ENCODE peak calls at places on chromosomes 16 and 17, in four cellular contexts. U, L, H and T are unnamed samples.

GRCh38 chr16:749010-749409 is 8.2 kb upstream of the CIAO3 start:
- DNase-seq in L (no peak), H (peak), U (peak), T (no peak)

GRCh38 chr16:66520406-66521194 is 29.3 kb downstream of the TK2 start:
- DNase-seq in U (no peak), H (no peak), L (no peak), T (no peak)

GRCh38 chr16:81175325-81175891 is 63.1 kb upstream of the BCO1 start:
- DNase-seq in L (no peak), H (peak), U (peak), T (peak)

GRCh38 chr16:28585674-28586073 is 11.2 kb downstream of the SULT1A2 start:
- DNase-seq in H (no peak), U (no peak), L (no peak), T (no peak)

GRCh38 chr17:17911003-17911613 is 61.1 kb downstream of the TOM1L2 start:
- DNase-seq in L (no peak), H (no peak), U (no peak), T (no peak)

GRCh38 chr16:4290236-4290830 is 17.5 kb upstream of the TFAP4 start:
- DNase-seq in U (no peak), L (no peak), H (peak), T (no peak)

GRCh38 chr17:41651625-41652460 is 27.5 kb upstream of the KRT17 start:
- DNase-seq in H (no peak), L (no peak), U (no peak), T (no peak)

GRCh38 chr17:82561429-82562035 is 42.0 kb downstream of the FOXK2 start:
- DNase-seq in U (no peak), L (no peak), H (no peak), T (no peak)

GRCh38 chr17:12859520-12859919 is 70.2 kb downstream of the ARHGAP44 start:
- DNase-seq in U (peak), H (peak), L (no peak), T (no peak)

GRCh38 chr17:40464392-40464855 is 21.2 kb downstream of the IGFBP4 start:
- DNase-seq in H (no peak), U (no peak), L (no peak), T (no peak)

GRCh38 chr17:57166803-57167202 is 81.8 kb downstream of the AKAP1 start:
- DNase-seq in U (no peak), L (no peak), H (no peak), T (no peak)

GRCh38 chr16:15597822-15598647 is 44.9 kb downstream of the MARF1 start:
- DNase-seq in L (peak), U (no peak), H (no peak), T (no peak)

GRCh38 chr16:2968738-2969544 is at the start of gene PAQR4:
- DNase-seq in U (peak), H (peak), L (peak), T (peak)

GRCh38 chr16:1958715-1959268 is 546 bp upstream of the NDUFB10 start:
- DNase-seq in H (no peak), U (no peak), L (no peak), T (no peak)

GRCh38 chr17:83073389-83074063 is 5.9 kb upstream of the METRNL start:
- DNase-seq in H (peak), L (no peak), U (no peak), T (no peak)

GRCh38 chr17:73017653-73018052 is 74.8 kb downstream of the SLC39A11 start:
- DNase-seq in H (peak), L (no peak), U (no peak), T (no peak)

GRCh38 chr17:48426019-48426418 is 4.0 kb downstream of the SKAP1 start:
- DNase-seq in U (no peak), H (no peak), L (no peak), T (no peak)

GRCh38 chr17:81978901-81979298 is 1.5 kb downstream of the ASPSCR1 start:
- DNase-seq in U (no peak), L (no peak), H (no peak), T (no peak)

GRCh38 chr16:71540-72341 is 690 bp downstream of the RHBDF1 start:
- DNase-seq in H (peak), L (no peak), U (no peak), T (no peak)

GRCh38 chr17:16141685-16142084 is 73.6 kb downstream of the NCOR1 start:
- DNase-seq in H (no peak), L (no peak), U (no peak), T (no peak)

GRCh38 chr17:19239544-19239943 is 2.4 kb downstream of the EPN2 start:
- DNase-seq in U (no peak), H (peak), L (no peak), T (no peak)

GRCh38 chr17:6100146-6100545 is 30.0 kb downstream of the WSCD1 start:
- DNase-seq in U (no peak), H (no peak), L (no peak), T (no peak)

GRCh38 chr17:48215583-48216139 is 108.1 kb downstream of the SNX11 start:
- DNase-seq in H (peak), U (peak), L (no peak), T (peak)

GRCh38 chr17:55741353-55741700 is 9.5 kb upstream of the PCTP start:
- DNase-seq in U (no peak), H (no peak), L (no peak), T (no peak)

GRCh38 chr17:30808785-30809286 is 15.7 kb downstream of the CRLF3 start:
- DNase-seq in L (no peak), H (no peak), U (no peak), T (no peak)

GRCh38 chr16:70391881-70392481 is 45.3 kb downstream of the DDX19A start:
- DNase-seq in L (no peak), U (peak), H (peak), T (peak)

GRCh38 chr16:10984509-10984908 is 40.1 kb downstream of the CLEC16A start:
- DNase-seq in H (peak), L (no peak), U (peak), T (no peak)

GRCh38 chr16:23367988-23368387 is 65.9 kb downstream of the SCNN1B start:
- DNase-seq in H (no peak), U (no peak), L (no peak), T (no peak)

GRCh38 chr16:11852092-11852809 is 909 bp upstream of the RSL1D1 start:
- DNase-seq in U (no peak), H (peak), L (no peak), T (no peak)

GRCh38 chr16:920722-921121 is 50.1 kb downstream of the LMF1 start:
- DNase-seq in U (no peak), H (no peak), L (no peak), T (no peak)

GRCh38 chr16:19831678-19832077 is 53.0 kb downstream of the GPRC5B start:
- DNase-seq in L (no peak), U (peak), H (peak), T (no peak)

GRCh38 chr16:89037261-89038152 is 56.1 kb upstream of the ACSF3 start:
- DNase-seq in H (peak), U (peak), L (peak), T (no peak)

GRCh38 chr16:82439678-82440293 is 187.0 kb upstream of the CDH13 start:
- DNase-seq in U (no peak), H (no peak), L (no peak), T (no peak)

GRCh38 chr17:55285340-55286301 is 20.9 kb downstream of the HLF start:
- DNase-seq in L (no peak), H (peak), U (peak), T (peak)

GRCh38 chr17:63082273-63082861 is 116.3 kb downstream of the TANC2 start:
- DNase-seq in H (peak), L (no peak), U (peak), T (peak)